ENCODE peak calls at places on chromosomes 13 and 19, in five cellular contexts. One of them, this sample, is unnamed.

GRCh38 chr19:38880882-38881609 is 3.0 kb upstream of the RINL start:
- DNase-seq in transverse colon: no peak
- DNase-seq in lower lobe of right lung: no peak
- DNase-seq in pancreas: peak; percentile 48
- DNase-seq in progenitor cell of endocrine pancreas: no peak
- DNase-seq in this sample: no peak

GRCh38 chr13:101449971-101450748 is 2.3 kb upstream of the ITGBL1 start:
- DNase-seq in progenitor cell of endocrine pancreas: no peak
- DNase-seq in pancreas: no peak
- DNase-seq in lower lobe of right lung: no peak
- DNase-seq in transverse colon: no peak
- DNase-seq in this sample: no peak

GRCh38 chr19:9721861-9722260 is 46.7 kb downstream of the ZNF846 start:
- DNase-seq in lower lobe of right lung: no peak
- DNase-seq in pancreas: no peak
- DNase-seq in progenitor cell of endocrine pancreas: no peak
- DNase-seq in transverse colon: no peak
- DNase-seq in this sample: no peak

GRCh38 chr19:46111376-46111775 is 13.1 kb downstream of the IGFL3 start:
- DNase-seq in progenitor cell of endocrine pancreas: no peak
- DNase-seq in pancreas: no peak
- DNase-seq in lower lobe of right lung: no peak
- DNase-seq in transverse colon: no peak
- DNase-seq in this sample: no peak

GRCh38 chr19:54125713-54126112 is 10.2 kb downstream of the PRPF31 start:
- DNase-seq in lower lobe of right lung: no peak
- DNase-seq in progenitor cell of endocrine pancreas: no peak
- DNase-seq in pancreas: peak; percentile 38
- DNase-seq in transverse colon: no peak
- DNase-seq in this sample: no peak

GRCh38 chr13:99995503-99996176 is 14.1 kb downstream of the ZIC2 start:
- DNase-seq in transverse colon: no peak
- DNase-seq in progenitor cell of endocrine pancreas: no peak
- DNase-seq in pancreas: no peak
- DNase-seq in lower lobe of right lung: no peak
- DNase-seq in this sample: no peak

GRCh38 chr13:45859682-45860081 is 8.1 kb upstream of the SIAH3 start:
- DNase-seq in progenitor cell of endocrine pancreas: no peak
- DNase-seq in transverse colon: no peak
- DNase-seq in pancreas: no peak
- DNase-seq in lower lobe of right lung: no peak
- DNase-seq in this sample: peak; percentile 13

GRCh38 chr19:5814123-5814839 is 9.4 kb downstream of the NRTN start:
- DNase-seq in progenitor cell of endocrine pancreas: no peak
- DNase-seq in transverse colon: no peak
- DNase-seq in pancreas: no peak
- DNase-seq in lower lobe of right lung: no peak
- DNase-seq in this sample: no peak

GRCh38 chr19:4987692-4988370 is 18.9 kb downstream of the KDM4B start:
- DNase-seq in progenitor cell of endocrine pancreas: no peak
- DNase-seq in pancreas: no peak
- DNase-seq in lower lobe of right lung: no peak
- DNase-seq in transverse colon: no peak
- DNase-seq in this sample: no peak

GRCh38 chr19:8302357-8302691 is 5.8 kb downstream of the CD320 start:
- DNase-seq in pancreas: no peak
- DNase-seq in progenitor cell of endocrine pancreas: peak; percentile 5
- DNase-seq in lower lobe of right lung: peak; percentile 45
- DNase-seq in transverse colon: no peak
- DNase-seq in this sample: peak; percentile 1

GRCh38 chr13:32445461-32445860 is 17.5 kb upstream of the N4BP2L1 start:
- DNase-seq in progenitor cell of endocrine pancreas: no peak
- DNase-seq in transverse colon: no peak
- DNase-seq in lower lobe of right lung: no peak
- DNase-seq in pancreas: no peak
- DNase-seq in this sample: no peak

GRCh38 chr19:782195-783043 is 14.8 kb upstream of the PTBP1 start:
- DNase-seq in lower lobe of right lung: no peak
- DNase-seq in pancreas: peak; percentile 72
- DNase-seq in progenitor cell of endocrine pancreas: peak; percentile 45
- DNase-seq in transverse colon: no peak
- DNase-seq in this sample: peak; percentile 37

GRCh38 chr13:20609145-20609544 is 42.2 kb downstream of the IFT88 start:
- DNase-seq in transverse colon: no peak
- DNase-seq in progenitor cell of endocrine pancreas: no peak
- DNase-seq in lower lobe of right lung: no peak
- DNase-seq in pancreas: no peak
- DNase-seq in this sample: no peak

GRCh38 chr13:38099751-38100150 is 230.2 kb upstream of the TRPC4 start:
- DNase-seq in progenitor cell of endocrine pancreas: no peak
- DNase-seq in transverse colon: no peak
- DNase-seq in pancreas: no peak
- DNase-seq in lower lobe of right lung: no peak
- DNase-seq in this sample: no peak

GRCh38 chr19:17450264-17451075 is 2.0 kb upstream of the TMEM221 start:
- DNase-seq in transverse colon: no peak
- DNase-seq in pancreas: no peak
- DNase-seq in progenitor cell of endocrine pancreas: no peak
- DNase-seq in lower lobe of right lung: no peak
- DNase-seq in this sample: no peak

GRCh38 chr19:41264581-41265375 is 606 bp downstream of the HNRNPUL1 start:
- DNase-seq in progenitor cell of endocrine pancreas: peak; percentile 27
- DNase-seq in pancreas: peak; percentile 83
- DNase-seq in lower lobe of right lung: peak; percentile 75
- DNase-seq in transverse colon: peak; percentile 65
- DNase-seq in this sample: peak; percentile 56

GRCh38 chr13:79237981-79238380 is 168.1 kb downstream of the RBM26 start:
- DNase-seq in lower lobe of right lung: no peak
- DNase-seq in pancreas: no peak
- DNase-seq in progenitor cell of endocrine pancreas: no peak
- DNase-seq in transverse colon: no peak
- DNase-seq in this sample: no peak

GRCh38 chr19:1560281-1560882 is 7.7 kb downstream of the MEX3D start:
- DNase-seq in lower lobe of right lung: no peak
- DNase-seq in transverse colon: no peak
- DNase-seq in progenitor cell of endocrine pancreas: no peak
- DNase-seq in pancreas: peak; percentile 65
- DNase-seq in this sample: no peak

GRCh38 chr13:26658972-26659371 is 101.5 kb downstream of the WASF3 start:
- DNase-seq in lower lobe of right lung: no peak
- DNase-seq in transverse colon: no peak
- DNase-seq in pancreas: no peak
- DNase-seq in progenitor cell of endocrine pancreas: no peak
- DNase-seq in this sample: no peak

GRCh38 chr19:57800696-57801095 is 14.0 kb downstream of the ZNF552 start:
- DNase-seq in transverse colon: no peak
- DNase-seq in lower lobe of right lung: no peak
- DNase-seq in progenitor cell of endocrine pancreas: no peak
- DNase-seq in pancreas: no peak
- DNase-seq in this sample: no peak

GRCh38 chr19:2175742-2176141 is 12.0 kb downstream of the DOT1L start:
- DNase-seq in lower lobe of right lung: no peak
- DNase-seq in progenitor cell of endocrine pancreas: no peak
- DNase-seq in pancreas: no peak
- DNase-seq in transverse colon: no peak
- DNase-seq in this sample: no peak

GRCh38 chr19:6424190-6424938 is at the start of gene KHSRP:
- DNase-seq in lower lobe of right lung: no peak
- DNase-seq in transverse colon: no peak
- DNase-seq in progenitor cell of endocrine pancreas: no peak
- DNase-seq in pancreas: peak; percentile 100
- DNase-seq in this sample: peak; percentile 31

GRCh38 chr13:101149735-101150380 is 266.4 kb downstream of the NALCN start:
- DNase-seq in pancreas: no peak
- DNase-seq in lower lobe of right lung: no peak
- DNase-seq in progenitor cell of endocrine pancreas: no peak
- DNase-seq in transverse colon: no peak
- DNase-seq in this sample: peak; percentile 26

GRCh38 chr13:52599037-52599852 is 43.0 kb upstream of the HNRNPA1L2 start:
- DNase-seq in pancreas: no peak
- DNase-seq in lower lobe of right lung: no peak
- DNase-seq in transverse colon: no peak
- DNase-seq in progenitor cell of endocrine pancreas: no peak
- DNase-seq in this sample: peak; percentile 29

GRCh38 chr13:53010374-53011105 is 18.1 kb upstream of the OLFM4 start:
- DNase-seq in pancreas: no peak
- DNase-seq in lower lobe of right lung: no peak
- DNase-seq in progenitor cell of endocrine pancreas: no peak
- DNase-seq in transverse colon: peak; percentile 43
- DNase-seq in this sample: no peak

GRCh38 chr13:22196777-22197176 is 525.9 kb downstream of the FGF9 start:
- DNase-seq in transverse colon: no peak
- DNase-seq in progenitor cell of endocrine pancreas: no peak
- DNase-seq in lower lobe of right lung: no peak
- DNase-seq in pancreas: no peak
- DNase-seq in this sample: no peak
- TF ChIP-seq CTCF in transverse colon: no peak
- TF ChIP-seq CTCF in progenitor cell of endocrine pancreas: no peak
- TF ChIP-seq CTCF in lower lobe of right lung: no peak
- TF ChIP-seq CTCF in pancreas: no peak
- TF ChIP-seq CTCF in this sample: no peak

DNA sequence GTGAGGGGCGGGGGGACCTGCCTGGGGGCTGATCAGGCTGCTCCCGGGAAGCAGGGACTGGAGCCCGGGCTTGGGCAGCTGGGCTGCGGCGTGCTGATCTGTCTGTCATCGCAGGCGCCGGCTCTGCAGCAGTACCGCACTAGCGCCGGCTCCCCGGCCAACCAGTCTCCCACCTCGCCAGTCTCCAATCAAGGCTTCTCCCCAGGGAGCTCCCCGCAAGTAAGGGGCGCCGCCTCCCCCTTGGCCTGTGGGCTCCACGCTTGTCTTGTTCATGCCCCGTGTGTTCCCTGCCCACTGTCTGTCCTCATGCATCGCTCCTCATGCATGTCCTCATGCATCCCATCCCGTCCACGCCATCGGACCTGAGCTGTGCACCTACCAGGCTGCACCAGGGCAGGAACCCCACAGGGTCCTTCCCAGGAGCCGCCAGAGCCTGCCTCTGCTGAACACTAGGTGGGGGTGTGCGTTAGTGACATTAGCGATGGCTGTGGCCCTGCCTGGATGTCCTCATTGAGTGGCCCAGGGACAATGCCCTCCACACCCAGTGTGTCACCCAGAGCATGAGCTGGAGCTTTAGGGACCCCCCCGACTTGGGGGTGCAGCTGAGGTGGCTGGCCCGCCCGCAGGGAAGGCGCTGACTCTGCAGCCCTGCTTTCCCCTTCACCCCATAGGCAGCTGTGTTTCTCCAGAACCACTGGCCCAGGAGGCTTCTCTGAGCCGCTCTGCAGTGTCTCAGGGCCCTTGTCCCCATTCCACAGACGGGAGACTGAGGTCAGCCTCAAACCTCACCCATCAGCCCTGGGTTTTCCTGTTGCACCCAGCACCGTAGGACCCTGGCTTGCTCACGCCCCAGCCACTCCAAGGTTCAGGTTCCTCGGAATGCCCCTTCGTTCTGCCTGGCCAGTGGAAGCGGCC is 19.5 kb downstream of the COMP start:
- DNase-seq in pancreas: peak; percentile 71
- DNase-seq in transverse colon: no peak
- DNase-seq in progenitor cell of endocrine pancreas: no peak
- DNase-seq in lower lobe of right lung: no peak
- DNase-seq in this sample: no peak
- TF ChIP-seq CTCF in pancreas: no peak
- TF ChIP-seq CTCF in transverse colon: no peak
- TF ChIP-seq CTCF in progenitor cell of endocrine pancreas: peak; percentile 46
- TF ChIP-seq CTCF in lower lobe of right lung: no peak
- TF ChIP-seq CTCF in this sample: no peak

GRCh38 chr13:67238277-67238859 is 8.2 kb upstream of the PCDH9 start:
- DNase-seq in transverse colon: no peak
- DNase-seq in progenitor cell of endocrine pancreas: no peak
- DNase-seq in pancreas: no peak
- DNase-seq in lower lobe of right lung: no peak
- DNase-seq in this sample: no peak
- TF ChIP-seq CTCF in transverse colon: peak; percentile 59
- TF ChIP-seq CTCF in progenitor cell of endocrine pancreas: peak; percentile 85
- TF ChIP-seq CTCF in pancreas: peak; percentile 79
- TF ChIP-seq CTCF in lower lobe of right lung: peak; percentile 84
- TF ChIP-seq CTCF in this sample: peak; percentile 90

GRCh38 chr19:33720691-33721682 is 75.7 kb upstream of the KCTD15 start:
- DNase-seq in progenitor cell of endocrine pancreas: no peak
- DNase-seq in transverse colon: no peak
- DNase-seq in pancreas: no peak
- DNase-seq in lower lobe of right lung: no peak
- DNase-seq in this sample: no peak
- TF ChIP-seq CTCF in progenitor cell of endocrine pancreas: peak; percentile 38
- TF ChIP-seq CTCF in transverse colon: no peak
- TF ChIP-seq CTCF in pancreas: no peak
- TF ChIP-seq CTCF in lower lobe of right lung: no peak
- TF ChIP-seq CTCF in this sample: no peak

DNA sequence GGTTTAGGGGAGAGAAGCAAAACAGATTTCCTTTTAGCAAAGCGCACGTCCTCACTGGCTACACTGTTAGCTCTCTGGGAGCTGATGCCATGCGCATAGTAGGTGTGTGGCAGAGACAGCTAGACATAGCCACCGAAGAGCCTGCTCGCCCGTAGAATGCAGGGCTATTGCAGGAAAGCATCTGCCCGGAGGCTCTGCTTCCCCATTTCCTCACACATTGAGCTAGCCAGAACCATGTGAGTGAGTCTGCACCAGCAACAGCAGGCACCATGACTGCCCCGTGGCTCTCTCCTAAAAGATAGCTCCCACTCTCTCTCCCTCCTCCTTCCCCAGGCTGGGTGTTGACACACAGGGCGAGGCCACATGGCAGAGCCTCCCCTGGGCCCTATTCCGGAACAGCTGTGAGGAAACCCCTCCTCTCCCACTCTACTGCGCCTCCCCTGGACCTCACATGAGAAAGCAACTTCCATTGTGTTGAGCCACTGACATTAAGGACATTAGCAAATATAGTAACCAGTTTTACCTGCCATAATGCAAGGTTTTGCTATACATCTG is 52.3 kb upstream of the ATP12A start:
- DNase-seq in progenitor cell of endocrine pancreas: no peak
- DNase-seq in lower lobe of right lung: no peak
- DNase-seq in pancreas: no peak
- DNase-seq in transverse colon: no peak
- DNase-seq in this sample: no peak
- TF ChIP-seq CTCF in progenitor cell of endocrine pancreas: no peak
- TF ChIP-seq CTCF in lower lobe of right lung: no peak
- TF ChIP-seq CTCF in pancreas: no peak
- TF ChIP-seq CTCF in transverse colon: no peak
- TF ChIP-seq CTCF in this sample: no peak

This sample was measured in endothelial cell.